ENCODE peak calls at places on chromosomes 7 and 10, in ten cellular contexts. C is HT1080; Q is NCI-H1436; V is activated CD4-positive, CD25-positive, alpha-beta regulatory T cell; A is kidney tubule cell; J is choroid plexus epithelial cell; T is NCI-H748 treated with DMSO at 0.1 percent for 48 hours; Y is activated CD4-positive, alpha-beta memory T cell treated with anti-CD3 and anti-CD28 coated beads, Interleukin-2, amount 10 ng/mL, durations not matched to agents 7 days and 5 days; D is left ventricle myocardium inferior; X is activated T-cell treated with anti-CD3 and anti-CD28 coated beads for 4 hours. Z is an unnamed sample.
A peak's percentile ranks its signal among the peaks of the same experiment; 100 is the strongest.

GRCh38 chr10:61845950-61846268 is 55.6 kb upstream of the ARID5B start:
- DNase-seq in C (no peak), Q (no peak), V (no peak), A (peak; percentile 51), J (peak; percentile 53), T (no peak), Y (no peak), D (no peak), X (no peak), Z (peak; percentile 77)

GRCh38 chr7:36823353-36823752 is 99.1 kb upstream of the AOAH start:
- DNase-seq in C (no peak), Q (no peak), V (no peak), A (no peak), J (no peak), T (no peak), Y (no peak), D (no peak), X (no peak), Z (no peak)

GRCh38 chr7:120989571-120990220 is 1.2 kb downstream of the CPED1 start:
- DNase-seq in C (peak; percentile 18), Q (no peak), V (no peak), A (no peak), J (peak; percentile 49), T (no peak), Y (no peak), D (peak; percentile 22), X (no peak), Z (peak; percentile 34)

GRCh38 chr7:112596981-112597380 is 116.2 kb downstream of the LSMEM1 start:
- DNase-seq in C (no peak), Q (no peak), V (no peak), A (no peak), J (no peak), T (no peak), Y (no peak), D (no peak), X (no peak), Z (peak; percentile 65)

GRCh38 chr10:105187243-105187642 is 546.2 kb downstream of the SORCS3 start:
- DNase-seq in C (no peak), Q (no peak), V (no peak), A (peak; percentile 95), J (peak; percentile 2), T (no peak), Y (no peak), D (no peak), X (no peak), Z (peak; percentile 49)

GRCh38 chr7:120320218-120320961 is 47.4 kb downstream of the KCND2 start:
- DNase-seq in C (no peak), Q (no peak), V (no peak), A (no peak), J (no peak), T (no peak), Y (no peak), D (no peak), X (no peak), Z (no peak)

GRCh38 chr7:5143935-5144903 is 45.8 kb upstream of the WIPI2 start:
- DNase-seq in C (no peak), Q (no peak), V (peak; percentile 33), A (no peak), J (peak; percentile 26), T (no peak), Y (peak; percentile 74), D (no peak), X (peak; percentile 40), Z (no peak)

GRCh38 chr7:141268614-141269013 is 194.8 kb downstream of the TMEM178B start:
- DNase-seq in C (no peak), Q (no peak), V (no peak), A (no peak), J (no peak), T (no peak), Y (no peak), D (no peak), X (no peak), Z (no peak)

GRCh38 chr10:95741807-95742528 is 14.0 kb upstream of the ENTPD1 start:
- DNase-seq in C (peak; percentile 6), Q (no peak), V (no peak), A (no peak), J (peak; percentile 91), T (no peak), Y (no peak), D (no peak), X (no peak), Z (peak; percentile 75)

Z was measured in astrocyte of the spinal cord.